ENCODE peak calls at places on chromosomes 16 and 17, in nine cellular contexts. D is neural crest cell, K is upper lobe of right lung, E is T-helper 9 cell, T is LoVo, F is kidney, C is EL, B is NCI-H1092, W is NCI-H1436. J is an unnamed sample.

GRCh38 chr17:19457830-19458271 is 46.8 kb downstream of the RNF112 start:
- DNase-seq in D (no peak), K (no peak), E (no peak), T (no peak), F (no peak), C (no peak), B (no peak), W (no peak), J (no peak)

GRCh38 chr17:29705352-29705751 is 82.6 kb upstream of the CORO6 start:
- DNase-seq in D (no peak), K (no peak), E (no peak), T (no peak), F (no peak), C (no peak), B (no peak), W (no peak), J (no peak)

GRCh38 chr16:70250748-70251650 is 741 bp downstream of the EXOSC6 start:
- DNase-seq in D (peak), K (peak), E (no peak), T (peak), F (peak), C (peak), B (no peak), W (no peak), J (peak)

GRCh38 chr16:10675861-10676260 is 18.9 kb downstream of the TEKT5 start:
- DNase-seq in D (no peak), K (peak), E (no peak), T (no peak), F (no peak), C (no peak), B (no peak), W (no peak), J (no peak)

GRCh38 chr17:55513885-55514590 is 2.8 kb upstream of the SMIM36 start:
- DNase-seq in D (peak), K (no peak), E (peak), T (peak), F (no peak), C (peak), B (peak), W (peak), J (peak)

GRCh38 chr17:28828294-28829040 is 14.1 kb downstream of the FAM222B start:
- DNase-seq in D (no peak), K (peak), E (no peak), T (no peak), F (peak), C (peak), B (no peak), W (no peak), J (no peak)

GRCh38 chr16:4026854-4027253 is 89.4 kb downstream of the ADCY9 start:
- DNase-seq in D (no peak), K (no peak), E (no peak), T (no peak), F (no peak), C (no peak), B (no peak), W (no peak), J (no peak)

GRCh38 chr16:28867241-28867640 is 3.6 kb downstream of the SH2B1 start:
- DNase-seq in D (no peak), K (no peak), E (no peak), T (no peak), F (no peak), C (no peak), B (no peak), W (no peak), J (no peak)

GRCh38 chr16:28156031-28156680 is 55.6 kb downstream of the XPO6 start:
- DNase-seq in D (no peak), K (no peak), E (no peak), T (no peak), F (no peak), C (no peak), B (no peak), W (no peak), J (no peak)

GRCh38 chr16:22232277-22233049 is 26.4 kb downstream of the EEF2K start:
- DNase-seq in D (no peak), K (peak), E (no peak), T (peak), F (peak), C (peak), B (peak), W (no peak), J (no peak)

GRCh38 chr16:61590577-61590976 is 445.7 kb downstream of the CDH8 start:
- DNase-seq in D (no peak), K (no peak), E (no peak), T (no peak), F (no peak), C (no peak), B (no peak), W (no peak), J (no peak)

GRCh38 chr16:51149721-51150158 is 1.3 kb downstream of the SALL1 start:
- DNase-seq in D (no peak), K (no peak), E (no peak), T (no peak), F (no peak), C (peak), B (no peak), W (no peak), J (no peak)

GRCh38 chr17:41542357-41542756 is 14.2 kb upstream of the KRT19 start:
- DNase-seq in D (no peak), K (no peak), E (no peak), T (no peak), F (no peak), C (no peak), B (no peak), W (no peak), J (no peak)

GRCh38 chr17:78979780-78980623 is at the start of gene LGALS3BP:
- DNase-seq in D (no peak), K (peak), E (no peak), T (peak), F (peak), C (peak), B (peak), W (peak), J (peak)

GRCh38 chr16:56628486-56629035 is 3.0 kb downstream of the MT1E start:
- DNase-seq in D (no peak), K (no peak), E (no peak), T (no peak), F (no peak), C (peak), B (no peak), W (no peak), J (no peak)

GRCh38 chr17:72244942-72245341 is 124.1 kb downstream of the SOX9 start:
- DNase-seq in D (no peak), K (no peak), E (no peak), T (no peak), F (no peak), C (no peak), B (no peak), W (no peak), J (no peak)

GRCh38 chr16:5551909-5552308 is 454.3 kb upstream of the EEF2KMT start:
- DNase-seq in D (no peak), K (no peak), E (no peak), T (no peak), F (no peak), C (no peak), B (no peak), W (no peak), J (no peak)

GRCh38 chr16:72247821-72248253 is 75.9 kb upstream of the PMFBP1 start:
- DNase-seq in D (no peak), K (no peak), E (no peak), T (no peak), F (no peak), C (peak), B (no peak), W (no peak), J (no peak)

GRCh38 chr17:4074831-4075495 is 67.9 kb downstream of the ZZEF1 start:
- DNase-seq in D (no peak), K (no peak), E (no peak), T (peak), F (no peak), C (peak), B (no peak), W (peak), J (peak)

GRCh38 chr16:71443714-71444113 is 1.9 kb upstream of the TLE7 start:
- DNase-seq in D (no peak), K (no peak), E (no peak), T (no peak), F (no peak), C (no peak), B (no peak), W (no peak), J (no peak)

GRCh38 chr16:50697881-50698767 is 4.7 kb downstream of the NOD2 start:
- DNase-seq in D (no peak), K (no peak), E (no peak), T (no peak), F (no peak), C (peak), B (no peak), W (no peak), J (no peak)

GRCh38 chr16:77594798-77595625 is 127.3 kb upstream of the NUDT7 start:
- DNase-seq in D (no peak), K (no peak), E (no peak), T (no peak), F (no peak), C (no peak), B (no peak), W (no peak), J (no peak)

GRCh38 chr17:32519769-32520701 is 33.2 kb downstream of the CDK5R1 start:
- DNase-seq in D (no peak), K (no peak), E (no peak), T (no peak), F (no peak), C (peak), B (no peak), W (peak), J (peak)

GRCh38 chr17:81502471-81503017 is 10.1 kb downstream of the ACTG1 start:
- DNase-seq in D (no peak), K (no peak), E (no peak), T (no peak), F (no peak), C (no peak), B (no peak), W (no peak), J (no peak)

GRCh38 chr17:50539762-50540440 is 7.1 kb upstream of the SPATA20 start:
- DNase-seq in D (no peak), K (no peak), E (no peak), T (peak), F (peak), C (no peak), B (no peak), W (no peak), J (no peak)

GRCh38 chr17:41738077-41738800 is 3.8 kb upstream of the HAP1 start:
- DNase-seq in D (peak), K (peak), E (peak), T (peak), F (peak), C (peak), B (peak), W (peak), J (peak)

GRCh38 chr16:9680968-9681367 is 501.3 kb downstream of the GRIN2A start:
- DNase-seq in D (no peak), K (no peak), E (no peak), T (no peak), F (no peak), C (no peak), B (no peak), W (no peak), J (no peak)

GRCh38 chr17:76404976-76405563 is 20.7 kb downstream of the SPHK1 start:
- DNase-seq in D (no peak), K (no peak), E (no peak), T (no peak), F (peak), C (no peak), B (no peak), W (no peak), J (no peak)

GRCh38 chr17:31279401-31279800 is 17.6 kb downstream of the OMG start:
- DNase-seq in D (no peak), K (no peak), E (no peak), T (no peak), F (no peak), C (no peak), B (no peak), W (no peak), J (peak)

GRCh38 chr16:56824804-56825203 is 40.2 kb upstream of the SLC12A3 start:
- DNase-seq in D (no peak), K (no peak), E (no peak), T (no peak), F (no peak), C (no peak), B (no peak), W (no peak), J (no peak)

GRCh38 chr17:2595200-2595599 is 1.7 kb downstream of the PAFAH1B1 start:
- DNase-seq in D (no peak), K (no peak), E (no peak), T (no peak), F (no peak), C (peak), B (no peak), W (no peak), J (no peak)

GRCh38 chr16:66250686-66251405 is 115.6 kb upstream of the CDH5 start:
- DNase-seq in D (peak), K (peak), E (no peak), T (no peak), F (peak), C (peak), B (no peak), W (no peak), J (peak)

GRCh38 chr16:13665876-13666275 is 254.1 kb upstream of the ERCC4 start:
- DNase-seq in D (no peak), K (no peak), E (no peak), T (no peak), F (no peak), C (no peak), B (no peak), W (no peak), J (no peak)

GRCh38 chr16:67528870-67529638 is 425 bp downstream of the RIPOR1 start:
- DNase-seq in D (peak), K (peak), E (no peak), T (no peak), F (peak), C (peak), B (peak), W (no peak), J (peak)

GRCh38 chr17:45256114-45256966 is 5.6 kb downstream of the SPATA32 start:
- DNase-seq in D (no peak), K (no peak), E (no peak), T (peak), F (peak), C (no peak), B (no peak), W (no peak), J (no peak)

GRCh38 chr17:2054740-2055493 is at the start of gene HIC1:
- DNase-seq in D (peak), K (peak), E (peak), T (peak), F (peak), C (peak), B (no peak), W (peak), J (peak)